ENCODE peak calls at places on chromosomes 3 and 15, in four cellular contexts. X is MCF 10A, L is thoracic aorta, A is cardiac muscle cell. H is an unnamed sample.

GRCh38 chr3:137012097-137012501 is 54.3 kb downstream of the IL20RB start:
- DNase-seq in A (no peak), L (no peak), X (no peak), H (no peak)

GRCh38 chr3:68854170-68854569 is 78.2 kb downstream of the TAFA4 start:
- DNase-seq in L (no peak), X (no peak), A (no peak), H (no peak)

GRCh38 chr3:42067324-42067723 is 23.8 kb upstream of the TRAK1 start:
- DNase-seq in L (no peak), X (no peak), A (no peak), H (peak; percentile 78)

GRCh38 chr3:57160046-57160730 is 5.0 kb downstream of the IL17RD start:
- DNase-seq in A (no peak), L (no peak), X (no peak), H (no peak)

GRCh38 chr15:94083467-94083991 is 147.8 kb upstream of the MCTP2 start:
- DNase-seq in L (no peak), X (peak; percentile 75), A (no peak), H (no peak)

GRCh38 chr3:16441306-16441898 is 72.1 kb downstream of the RFTN1 start:
- DNase-seq in L (no peak), X (no peak), A (no peak), H (no peak)

GRCh38 chr3:99962703-99963102 is 145.0 kb downstream of the CMSS1 start:
- DNase-seq in A (no peak), X (no peak), L (no peak), H (no peak)

GRCh38 chr3:61955483-61955882 is 394.1 kb downstream of the PTPRG start:
- DNase-seq in A (no peak), L (no peak), X (peak; percentile 25), H (no peak)

GRCh38 chr3:111668912-111669488 is 73.9 kb upstream of the ZBED2 start:
- DNase-seq in L (no peak), A (peak; percentile 61), X (peak; percentile 61), H (peak; percentile 29)

GRCh38 chr3:10778492-10779292 is 37.3 kb upstream of the SLC6A11 start:
- DNase-seq in L (no peak), A (no peak), X (no peak), H (no peak)

GRCh38 chr3:114389156-114389555 is 95.3 kb downstream of the TIGIT start:
- DNase-seq in L (no peak), A (no peak), X (no peak), H (no peak)

GRCh38 chr3:10085738-10086137 is 22.3 kb downstream of the FANCD2OS start:
- DNase-seq in A (no peak), X (no peak), L (no peak), H (no peak)

GRCh38 chr3:155748611-155749365 is 3.9 kb upstream of the PLCH1 start:
- DNase-seq in X (no peak), L (no peak), A (no peak), H (no peak)

GRCh38 chr3:196273655-196274054 is 13.9 kb downstream of the PCYT1A start:
- DNase-seq in A (no peak), L (no peak), X (no peak), H (no peak)

DNA sequence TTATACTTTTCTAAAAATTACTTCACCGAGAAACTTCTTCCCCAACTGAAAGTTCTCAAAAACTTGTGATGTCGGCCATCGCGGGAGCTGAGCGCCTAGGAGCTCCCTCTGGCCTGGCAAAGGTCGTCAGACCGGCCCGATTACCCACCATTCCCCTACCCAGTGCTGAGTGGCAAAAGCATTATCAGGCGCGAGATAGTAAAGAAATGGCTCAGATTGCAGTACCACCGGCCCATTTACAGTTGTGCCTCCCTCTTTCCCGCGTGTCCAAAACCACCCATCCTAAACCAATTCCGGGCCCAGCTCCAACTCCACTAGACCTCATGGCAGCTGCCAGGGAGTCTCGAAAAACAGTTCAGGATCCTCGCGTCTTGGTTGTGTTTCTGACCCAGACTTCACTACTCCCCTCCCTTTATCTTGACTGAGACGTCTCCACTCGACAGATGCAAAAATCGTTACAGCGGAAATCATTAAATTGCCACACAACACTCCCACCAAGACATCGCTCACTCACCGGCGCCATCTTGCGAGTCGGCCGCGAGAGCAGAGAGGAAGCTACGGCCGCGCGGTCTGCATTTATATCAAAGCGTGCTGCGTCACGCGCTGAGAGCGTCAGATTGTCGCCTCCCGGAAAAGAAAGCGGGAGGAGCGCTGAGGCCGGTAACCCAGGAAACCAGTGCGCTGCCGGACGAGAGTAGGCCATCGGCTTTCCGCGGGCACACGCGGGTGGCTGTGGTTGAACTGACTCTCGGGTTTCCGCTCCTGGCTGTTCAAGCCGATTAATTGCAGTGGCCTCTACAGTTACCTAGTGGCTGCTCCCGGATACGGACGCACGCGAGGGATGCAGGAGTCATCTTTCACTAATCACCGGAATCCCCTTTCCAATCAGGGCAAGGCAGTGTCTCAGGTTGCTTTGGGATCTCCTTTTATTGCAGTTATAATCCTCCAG is at the start of gene RPL22L1:
- DNase-seq in A (peak; percentile 96), X (peak; percentile 96), L (peak; percentile 82), H (peak; percentile 92)
- TF ChIP-seq CTCF in A (no peak), X (no peak), L (no peak), H (peak; percentile 19)

GRCh38 chr15:38768970-38769369 is 204.4 kb upstream of the RASGRP1 start:
- DNase-seq in A (peak; percentile 36), L (no peak), X (peak; percentile 6), H (no peak)
- TF ChIP-seq CTCF in A (peak; percentile 54), L (no peak), X (no peak), H (no peak)

GRCh38 chr15:75649045-75649761 is 1.5 kb downstream of the SNX33 start:
- DNase-seq in A (no peak), X (no peak), L (no peak), H (no peak)

GRCh38 chr15:75648156-75649000 is 666 bp downstream of the SNX33 start:
- DNase-seq in L (no peak), A (peak; percentile 59), X (peak; percentile 46), H (no peak)

GRCh38 chr15:75646112-75646943 is 1.4 kb upstream of the SNX33 start:
- DNase-seq in L (no peak), X (no peak), A (no peak), H (no peak)

GRCh38 chr15:75646944-75647364 is 758 bp upstream of the SNX33 start:
- DNase-seq in X (peak; percentile 25), L (no peak), A (peak; percentile 44), H (no peak)

GRCh38 chr15:75647370-75648155 is at the start of gene SNX33:
- DNase-seq in A (peak; percentile 88), L (no peak), X (peak; percentile 77), H (peak; percentile 79)
- TF ChIP-seq CTCF in A (peak; percentile 65), L (peak; percentile 46), X (peak; percentile 48), H (peak; percentile 45)

DNA sequence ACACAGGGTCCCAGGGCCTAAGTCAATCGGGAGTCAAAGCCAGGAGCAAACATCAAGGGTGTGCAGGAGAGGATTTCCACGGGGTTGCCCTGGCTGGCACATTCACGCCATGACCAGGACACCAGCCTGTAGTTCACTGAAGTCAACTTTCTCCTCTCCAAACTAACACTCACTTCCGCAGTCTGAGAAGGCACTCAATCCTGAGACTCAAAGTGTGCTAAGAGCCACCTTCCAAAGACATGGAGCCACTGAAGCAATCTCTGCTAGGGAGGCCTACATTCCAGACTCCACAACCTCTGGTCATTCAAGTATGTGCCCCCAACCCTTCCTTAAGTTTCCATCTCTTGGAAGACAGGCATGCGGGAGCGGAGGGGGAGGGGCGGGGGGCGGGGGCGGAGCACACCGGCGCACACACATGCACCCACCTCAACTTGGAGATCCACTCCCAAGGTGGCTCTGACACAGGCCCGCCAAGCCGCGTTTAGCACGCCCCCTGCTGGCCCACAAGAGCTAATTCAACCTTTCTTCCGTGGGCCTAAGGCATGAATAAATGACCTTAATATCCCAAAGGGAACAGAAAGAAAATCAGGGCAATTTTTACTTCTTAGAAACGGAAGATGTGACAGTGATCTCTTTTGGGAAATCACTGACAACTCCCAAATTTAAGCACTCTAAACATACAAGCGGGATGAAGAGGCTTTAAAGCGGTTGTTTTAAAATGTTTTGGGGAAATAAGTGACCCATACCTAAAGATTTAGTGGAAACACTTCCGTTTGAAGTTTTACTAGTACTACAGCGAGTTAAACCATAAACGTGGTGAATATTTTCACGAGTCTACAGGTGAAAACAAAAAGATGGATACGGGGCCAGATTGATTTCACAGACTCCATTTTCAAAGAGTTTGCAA is 162.5 kb upstream of the CHRNA7 start:
- DNase-seq in L (no peak), X (peak; percentile 65), A (peak; percentile 69), H (peak; percentile 67)
- TF ChIP-seq CTCF in L (peak; percentile 70), X (peak; percentile 89), A (peak; percentile 75), H (peak; percentile 91)